ENCODE peak calls at places on chromosome 1, in nine cellular contexts. R is HT1080; E is CD8-positive, alpha-beta T cell; A is cerebellum; C is fibroblast of the aortic adventitia; X is AG08396; V is hepatocyte; H is endothelial cell; G is mucosa of descending colon. Z is an unnamed sample.

GRCh38 chr1:221648201-221648600 is 93.7 kb downstream of the DUSP10 start:
- DNase-seq in X (no peak), R (peak), E (no peak), H (no peak), A (no peak), G (no peak), C (no peak), V (no peak), Z (no peak)

GRCh38 chr1:110281363-110282290 is 57.5 kb upstream of the RBM15 start:
- DNase-seq in X (no peak), R (no peak), C (peak), V (no peak), E (no peak), H (no peak), A (no peak), G (no peak), Z (no peak)

GRCh38 chr1:206551985-206552325 is 44.6 kb downstream of the RASSF5 start:
- DNase-seq in X (no peak), A (no peak), V (no peak), R (no peak), G (no peak), E (peak), C (no peak), H (no peak), Z (no peak)

GRCh38 chr1:245240648-245241165 is 85.9 kb downstream of the KIF26B start:
- DNase-seq in E (no peak), G (no peak), H (no peak), V (no peak), A (peak), C (no peak), R (no peak), X (no peak), Z (no peak)

GRCh38 chr1:157112186-157112867 is 12.7 kb upstream of the ETV3L start:
- DNase-seq in C (no peak), H (no peak), R (no peak), E (no peak), G (no peak), A (no peak), X (no peak), V (no peak), Z (no peak)

GRCh38 chr1:225921734-225922709 is 2.0 kb downstream of the PYCR2 start:
- DNase-seq in E (no peak), G (no peak), V (no peak), H (no peak), A (no peak), C (no peak), R (peak), X (no peak), Z (peak)

GRCh38 chr1:25556791-25557476 is 13.5 kb downstream of the LDLRAP1 start:
- DNase-seq in C (peak), R (peak), H (no peak), G (peak), V (no peak), X (peak), E (peak), A (peak), Z (no peak)

GRCh38 chr1:119209943-119210342 is 69.5 kb upstream of the WARS2 start:
- DNase-seq in R (no peak), G (no peak), A (no peak), H (no peak), V (no peak), X (no peak), C (peak), E (no peak), Z (no peak)

GRCh38 chr1:177219458-177220390 is 49.0 kb downstream of the BRINP2 start:
- DNase-seq in A (no peak), E (no peak), X (no peak), R (peak), G (no peak), V (peak), H (no peak), C (peak), Z (no peak)

GRCh38 chr1:87594736-87595383 is 266.2 kb downstream of the LMO4 start:
- DNase-seq in G (no peak), X (no peak), H (no peak), C (peak), E (no peak), R (no peak), A (no peak), V (peak), Z (no peak)

GRCh38 chr1:112493351-112493750 is 15.4 kb upstream of the WNT2B start:
- DNase-seq in C (no peak), A (no peak), E (no peak), V (no peak), R (no peak), H (no peak), G (no peak), X (no peak), Z (no peak)

Z was measured in pancreas.